ENCODE peak calls at places on chromosomes 11 and 22, in four cellular contexts. One of them, this sample, is unnamed.

GRCh38 chr11:35122308-35122707 is 16.7 kb upstream of the CD44 start:
- DNase-seq in GM12878: no peak
- DNase-seq in HepG2: no peak
- DNase-seq in K562: no peak
- DNase-seq in this sample: no peak

GRCh38 chr11:46216040-46216764 is 61.3 kb upstream of the CREB3L1 start:
- DNase-seq in GM12878: no peak
- DNase-seq in HepG2: no peak
- DNase-seq in K562: no peak
- DNase-seq in this sample: no peak

GRCh38 chr11:19573666-19574065 is 139.0 kb upstream of the NAV2 start:
- DNase-seq in HepG2: no peak
- DNase-seq in K562: no peak
- DNase-seq in GM12878: no peak
- DNase-seq in this sample: no peak

GRCh38 chr11:15707971-15708370 is 593.2 kb downstream of the INSC start:
- DNase-seq in GM12878: no peak
- DNase-seq in K562: no peak
- DNase-seq in HepG2: no peak
- DNase-seq in this sample: peak; percentile 85

GRCh38 chr11:10657308-10658271 is 36.0 kb downstream of the IRAG1 start:
- DNase-seq in GM12878: peak; percentile 57
- DNase-seq in K562: peak; percentile 51
- DNase-seq in HepG2: no peak
- DNase-seq in this sample: no peak

GRCh38 chr22:28989484-28989883 is 72.1 kb downstream of the C22orf31 start:
- DNase-seq in HepG2: no peak
- DNase-seq in GM12878: no peak
- DNase-seq in K562: no peak
- DNase-seq in this sample: no peak

GRCh38 chr11:97290444-97291041 is 900.7 kb downstream of the JRKL start:
- DNase-seq in K562: no peak
- DNase-seq in HepG2: no peak
- DNase-seq in GM12878: no peak
- DNase-seq in this sample: no peak

GRCh38 chr11:62921573-62922188 is 518 bp upstream of the CHRM1 start:
- DNase-seq in HepG2: no peak
- DNase-seq in GM12878: no peak
- DNase-seq in K562: no peak
- DNase-seq in this sample: peak; percentile 62

GRCh38 chr22:19806213-19807160 is 45.9 kb downstream of the TBX1 start:
- DNase-seq in HepG2: no peak
- DNase-seq in K562: peak; percentile 97
- DNase-seq in GM12878: no peak
- DNase-seq in this sample: peak; percentile 30

GRCh38 chr11:73177380-73178091 is 35.4 kb upstream of the FCHSD2 start:
- DNase-seq in HepG2: peak; percentile 88
- DNase-seq in K562: no peak
- DNase-seq in GM12878: no peak
- DNase-seq in this sample: no peak

GRCh38 chr11:225734-226453 is 10.2 kb downstream of the SIRT3 start:
- DNase-seq in HepG2: no peak
- DNase-seq in K562: no peak
- DNase-seq in GM12878: peak; percentile 53
- DNase-seq in this sample: no peak

GRCh38 chr11:27116684-27117083 is 76.1 kb downstream of the BBOX1 start:
- DNase-seq in K562: no peak
- DNase-seq in HepG2: no peak
- DNase-seq in GM12878: no peak
- DNase-seq in this sample: no peak

GRCh38 chr22:21766933-21767462 is 31.4 kb upstream of the YPEL1 start:
- DNase-seq in K562: no peak
- DNase-seq in GM12878: no peak
- DNase-seq in HepG2: no peak
- DNase-seq in this sample: no peak

GRCh38 chr11:85805387-85805786 is 5.6 kb downstream of the SYTL2 start:
- DNase-seq in HepG2: no peak
- DNase-seq in K562: no peak
- DNase-seq in GM12878: no peak
- DNase-seq in this sample: no peak

GRCh38 chr11:59778122-59778521 is 22.9 kb downstream of the STX3 start:
- DNase-seq in K562: no peak
- DNase-seq in HepG2: peak; percentile 29
- DNase-seq in GM12878: no peak
- DNase-seq in this sample: no peak

GRCh38 chr11:2581151-2581930 is 118.5 kb downstream of the KCNQ1OT1 start:
- DNase-seq in HepG2: no peak
- DNase-seq in GM12878: no peak
- DNase-seq in K562: no peak
- DNase-seq in this sample: peak; percentile 18

GRCh38 chr22:30701872-30702271 is 7.2 kb downstream of the OSBP2 start:
- DNase-seq in K562: no peak
- DNase-seq in GM12878: no peak
- DNase-seq in HepG2: no peak
- DNase-seq in this sample: no peak

GRCh38 chr22:32720924-32721323 is 80.6 kb upstream of the TIMP3 start:
- DNase-seq in HepG2: peak; percentile 64
- DNase-seq in K562: no peak
- DNase-seq in GM12878: no peak
- DNase-seq in this sample: peak; percentile 37

GRCh38 chr11:119144825-119145476 is 3.9 kb upstream of the ABCG4 start:
- DNase-seq in K562: peak; percentile 95
- DNase-seq in HepG2: peak; percentile 77
- DNase-seq in GM12878: no peak
- DNase-seq in this sample: peak; percentile 93

GRCh38 chr11:101441747-101442146 is 142.1 kb downstream of the TRPC6 start:
- DNase-seq in HepG2: no peak
- DNase-seq in GM12878: no peak
- DNase-seq in K562: no peak
- DNase-seq in this sample: no peak

GRCh38 chr22:45337536-45337935 is 27.8 kb downstream of the FAM118A start:
- DNase-seq in GM12878: no peak
- DNase-seq in K562: no peak
- DNase-seq in HepG2: no peak
- DNase-seq in this sample: no peak

GRCh38 chr11:134466909-134467567 is 55.0 kb upstream of the B3GAT1 start:
- DNase-seq in GM12878: no peak
- DNase-seq in K562: no peak
- DNase-seq in HepG2: peak; percentile 35
- DNase-seq in this sample: no peak

GRCh38 chr11:118227865-118228785 is 3.3 kb upstream of the JAML start:
- DNase-seq in HepG2: no peak
- DNase-seq in GM12878: no peak
- DNase-seq in K562: no peak
- DNase-seq in this sample: no peak

GRCh38 chr11:1073261-1073724 is 1.4 kb upstream of the MUC2 start:
- DNase-seq in K562: no peak
- DNase-seq in HepG2: peak; percentile 46
- DNase-seq in GM12878: no peak
- DNase-seq in this sample: no peak

GRCh38 chr11:20544536-20545237 is 54.7 kb upstream of the SLC6A5 start:
- DNase-seq in GM12878: no peak
- DNase-seq in HepG2: no peak
- DNase-seq in K562: no peak
- DNase-seq in this sample: no peak

GRCh38 chr22:48942698-48943566 is 884.7 kb downstream of the BRD1 start:
- DNase-seq in K562: no peak
- DNase-seq in GM12878: no peak
- DNase-seq in HepG2: no peak
- DNase-seq in this sample: no peak

GRCh38 chr11:40384991-40385390 is 1074.5 kb downstream of the LRRC4C start:
- DNase-seq in HepG2: no peak
- DNase-seq in K562: no peak
- DNase-seq in GM12878: no peak
- DNase-seq in this sample: no peak

GRCh38 chr11:131460931-131461330 is 90.5 kb downstream of the NTM start:
- DNase-seq in GM12878: no peak
- DNase-seq in K562: no peak
- DNase-seq in HepG2: no peak
- DNase-seq in this sample: no peak

GRCh38 chr11:131457163-131457562 is 86.7 kb downstream of the NTM start:
- DNase-seq in GM12878: no peak
- DNase-seq in K562: no peak
- DNase-seq in HepG2: no peak
- DNase-seq in this sample: no peak

GRCh38 chr11:131458421-131458820 is 88.0 kb downstream of the NTM start:
- DNase-seq in K562: no peak
- DNase-seq in GM12878: no peak
- DNase-seq in HepG2: no peak
- DNase-seq in this sample: no peak

DNA sequence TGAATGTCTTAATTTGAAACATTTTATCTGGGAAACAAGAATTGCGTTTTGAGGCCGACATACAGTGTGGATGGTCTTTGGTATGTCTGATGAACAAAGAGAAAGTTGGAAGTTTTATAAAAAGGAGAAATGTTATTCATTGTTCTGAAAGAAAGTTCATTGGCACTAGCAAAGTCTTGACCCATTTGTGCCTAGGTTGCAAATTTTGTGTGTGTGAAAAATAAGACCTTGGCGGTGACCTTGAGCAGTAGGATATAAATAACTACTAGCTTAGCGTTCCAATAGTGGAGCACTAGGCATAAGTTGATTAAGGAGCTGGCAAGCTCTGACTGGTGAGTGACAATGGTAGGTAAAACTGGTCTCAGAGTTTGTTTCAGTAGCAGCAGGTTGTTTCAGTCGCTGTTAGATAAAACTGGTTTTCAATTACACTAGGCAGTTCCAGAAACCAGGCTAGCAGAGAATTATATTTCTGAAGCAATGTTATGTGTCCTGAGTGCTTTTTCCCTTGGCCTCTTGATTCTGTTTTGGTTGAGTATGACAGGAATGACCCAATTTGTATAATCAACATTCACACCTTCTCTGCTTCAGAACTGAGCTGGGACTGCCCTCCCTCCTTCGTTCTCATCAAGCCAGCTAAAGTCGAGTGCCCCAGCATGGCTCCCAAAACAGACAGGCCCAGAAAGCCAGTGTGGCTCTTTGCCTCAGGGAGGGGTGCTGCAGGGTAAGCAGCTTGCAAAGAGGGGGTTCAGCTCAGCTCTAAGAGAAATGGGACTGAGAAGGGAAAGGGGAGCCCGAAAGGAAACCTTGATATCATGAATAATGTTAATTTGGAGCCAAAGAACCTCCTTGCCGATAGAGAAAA is 85.7 kb downstream of the NTM start:
- DNase-seq in GM12878: no peak
- DNase-seq in HepG2: no peak
- DNase-seq in K562: no peak
- DNase-seq in this sample: no peak
- TF ChIP-seq NFIC in GM12878: no peak
- TF ChIP-seq NFIC in HepG2: no peak
- TF ChIP-seq NFIC in K562: no peak
- TF ChIP-seq NFIC in this sample: no peak

GRCh38 chr11:64148917-64149617 is 16.8 kb downstream of the MACROD1 start:
- DNase-seq in HepG2: no peak
- DNase-seq in GM12878: no peak
- DNase-seq in K562: no peak
- DNase-seq in this sample: no peak

GRCh38 chr11:64148200-64148916 is 17.6 kb downstream of the MACROD1 start:
- DNase-seq in GM12878: no peak
- DNase-seq in HepG2: peak; percentile 50
- DNase-seq in K562: peak; percentile 82
- DNase-seq in this sample: peak; percentile 90

GRCh38 chr11:64151337-64151736 is 14.6 kb downstream of the MACROD1 start:
- DNase-seq in GM12878: no peak
- DNase-seq in HepG2: no peak
- DNase-seq in K562: no peak
- DNase-seq in this sample: no peak

GRCh38 chr11:64150481-64151239 is 15.3 kb downstream of the MACROD1 start:
- DNase-seq in HepG2: no peak
- DNase-seq in K562: no peak
- DNase-seq in GM12878: no peak
- DNase-seq in this sample: no peak

DNA sequence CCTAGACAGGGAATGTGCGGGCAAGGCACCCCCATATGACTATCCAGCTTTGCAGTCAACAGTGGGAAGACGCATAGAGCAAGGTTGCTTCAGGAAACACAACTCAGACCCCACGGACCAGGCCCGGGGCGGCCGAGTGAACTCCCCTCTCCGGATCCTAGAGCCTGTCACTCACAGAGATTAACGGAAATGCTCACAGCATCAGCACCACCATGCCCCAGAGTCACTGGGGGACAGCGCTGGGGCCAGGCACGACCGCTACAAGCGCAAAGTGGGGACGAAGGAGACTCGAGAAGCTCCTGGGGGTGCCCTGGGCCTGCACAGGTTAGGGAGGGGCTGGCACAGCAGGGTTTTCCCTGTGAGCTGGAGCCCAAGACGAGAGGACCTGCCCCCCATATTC is 15.9 kb downstream of the MACROD1 start:
- DNase-seq in K562: no peak
- DNase-seq in GM12878: no peak
- DNase-seq in HepG2: no peak
- DNase-seq in this sample: no peak
- TF ChIP-seq NFIC in K562: no peak
- TF ChIP-seq NFIC in GM12878: no peak
- TF ChIP-seq NFIC in HepG2: no peak
- TF ChIP-seq NFIC in this sample: no peak

DNA sequence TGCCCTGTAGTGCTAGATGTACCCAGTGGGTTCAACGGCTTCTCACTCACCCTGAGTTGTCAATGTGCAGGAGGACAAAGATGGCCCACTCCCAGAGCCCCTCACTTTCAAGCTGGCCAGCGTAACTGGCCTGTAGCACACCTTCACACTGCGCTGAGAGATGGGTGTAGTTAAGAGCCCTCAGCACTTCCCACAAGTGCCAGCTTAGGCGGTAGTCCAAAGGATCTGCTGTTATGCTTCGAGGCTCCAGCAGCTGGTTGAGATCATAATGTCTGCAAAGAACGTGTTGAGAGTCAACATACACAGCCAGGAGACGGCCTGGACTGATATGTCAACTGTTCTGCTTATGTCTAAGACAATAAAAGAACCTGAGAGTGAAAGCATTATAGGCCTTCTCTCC is 14.7 kb upstream of the CHRNA10 start:
- DNase-seq in HepG2: no peak
- DNase-seq in K562: no peak
- DNase-seq in GM12878: no peak
- DNase-seq in this sample: no peak
- TF ChIP-seq NFIC in HepG2: no peak
- TF ChIP-seq NFIC in K562: no peak
- TF ChIP-seq NFIC in GM12878: no peak
- TF ChIP-seq NFIC in this sample: no peak

DNA sequence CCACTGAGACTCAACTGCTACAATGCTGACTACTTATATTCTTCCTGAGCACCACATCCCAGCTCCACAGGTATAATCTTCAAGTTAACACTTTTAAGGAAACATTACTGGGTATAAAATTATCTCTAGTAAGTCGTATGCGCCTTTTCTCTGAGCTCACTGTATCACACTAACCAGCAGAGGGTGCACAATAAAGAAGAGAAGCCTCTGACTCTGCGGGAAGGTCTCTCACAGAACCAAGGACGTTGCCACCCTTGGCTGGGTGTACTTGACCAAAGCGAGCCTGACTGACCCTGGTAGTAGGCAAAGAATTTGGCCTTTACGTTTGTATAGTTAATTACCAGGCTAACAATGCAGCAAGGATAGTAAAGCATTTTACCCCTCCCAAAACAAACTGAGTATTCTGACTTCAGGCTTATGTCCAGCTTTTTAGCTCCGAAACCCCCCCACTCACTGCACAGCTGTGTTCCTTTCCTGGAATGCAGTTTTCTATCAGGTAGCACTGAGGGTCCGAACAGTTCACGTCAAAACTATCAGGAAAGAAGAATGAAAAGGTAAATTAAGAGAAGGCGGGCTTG is at the start of gene BTBD18:
- DNase-seq in GM12878: no peak
- DNase-seq in HepG2: peak; percentile 83
- DNase-seq in K562: peak; percentile 44
- DNase-seq in this sample: peak; percentile 67
- TF ChIP-seq NFIC in GM12878: no peak
- TF ChIP-seq NFIC in HepG2: no peak
- TF ChIP-seq NFIC in K562: no peak
- TF ChIP-seq NFIC in this sample: no peak

This sample was measured in SK-N-SH.